ENCODE peak calls at places on chromosomes 7 and 10, in nine cellular contexts. One of them, this sample, is unnamed.
A peak's percentile ranks its signal among the peaks of the same experiment; 100 is the strongest.

GRCh38 chr10:130954326-130954905 is 357.1 kb downstream of the TCERG1L start:
- DNase-seq in colonic mucosa: no peak
- DNase-seq in astrocyte of the spinal cord: no peak
- DNase-seq in AG09319: no peak
- DNase-seq in CD8-positive, alpha-beta T cell: no peak
- DNase-seq in kidney epithelial cell: no peak
- DNase-seq in endothelial cell: no peak
- DNase-seq in AG09309: no peak
- DNase-seq in upper lobe of right lung: no peak
- DNase-seq in this sample: no peak

GRCh38 chr10:91054325-91054724 is 133.4 kb upstream of the ANKRD1 start:
- DNase-seq in kidney epithelial cell: peak; percentile 19
- DNase-seq in endothelial cell: no peak
- DNase-seq in colonic mucosa: no peak
- DNase-seq in AG09319: no peak
- DNase-seq in AG09309: no peak
- DNase-seq in CD8-positive, alpha-beta T cell: no peak
- DNase-seq in upper lobe of right lung: no peak
- DNase-seq in astrocyte of the spinal cord: no peak
- DNase-seq in this sample: no peak

GRCh38 chr7:118877187-118877586 is 652.7 kb downstream of the ANKRD7 start:
- DNase-seq in AG09319: no peak
- DNase-seq in upper lobe of right lung: no peak
- DNase-seq in colonic mucosa: no peak
- DNase-seq in kidney epithelial cell: no peak
- DNase-seq in CD8-positive, alpha-beta T cell: no peak
- DNase-seq in astrocyte of the spinal cord: no peak
- DNase-seq in AG09309: no peak
- DNase-seq in endothelial cell: no peak
- DNase-seq in this sample: no peak

GRCh38 chr7:130070900-130071622 is 727 bp downstream of the KLHDC10 start:
- DNase-seq in upper lobe of right lung: no peak
- DNase-seq in kidney epithelial cell: no peak
- DNase-seq in CD8-positive, alpha-beta T cell: no peak
- DNase-seq in astrocyte of the spinal cord: no peak
- DNase-seq in colonic mucosa: peak; percentile 27
- DNase-seq in AG09319: no peak
- DNase-seq in AG09309: no peak
- DNase-seq in endothelial cell: no peak
- DNase-seq in this sample: peak; percentile 16

GRCh38 chr10:26197248-26197647 is 19.3 kb upstream of the GAD2 start:
- DNase-seq in kidney epithelial cell: no peak
- DNase-seq in CD8-positive, alpha-beta T cell: no peak
- DNase-seq in upper lobe of right lung: no peak
- DNase-seq in endothelial cell: no peak
- DNase-seq in AG09319: no peak
- DNase-seq in astrocyte of the spinal cord: no peak
- DNase-seq in colonic mucosa: no peak
- DNase-seq in AG09309: no peak
- DNase-seq in this sample: no peak

GRCh38 chr10:62186999-62187695 is 81.5 kb downstream of the RTKN2 start:
- DNase-seq in colonic mucosa: no peak
- DNase-seq in AG09319: no peak
- DNase-seq in upper lobe of right lung: no peak
- DNase-seq in AG09309: no peak
- DNase-seq in kidney epithelial cell: no peak
- DNase-seq in CD8-positive, alpha-beta T cell: no peak
- DNase-seq in endothelial cell: no peak
- DNase-seq in astrocyte of the spinal cord: no peak
- DNase-seq in this sample: no peak

GRCh38 chr10:79093658-79094411 is 25.1 kb downstream of the ZMIZ1 start:
- DNase-seq in AG09319: no peak
- DNase-seq in kidney epithelial cell: no peak
- DNase-seq in CD8-positive, alpha-beta T cell: no peak
- DNase-seq in AG09309: no peak
- DNase-seq in colonic mucosa: peak; percentile 94
- DNase-seq in upper lobe of right lung: no peak
- DNase-seq in astrocyte of the spinal cord: peak; percentile 58
- DNase-seq in endothelial cell: no peak
- DNase-seq in this sample: no peak

GRCh38 chr7:7237978-7238267 is 55.6 kb downstream of the C1GALT1 start:
- DNase-seq in CD8-positive, alpha-beta T cell: no peak
- DNase-seq in kidney epithelial cell: no peak
- DNase-seq in AG09319: no peak
- DNase-seq in astrocyte of the spinal cord: no peak
- DNase-seq in upper lobe of right lung: no peak
- DNase-seq in endothelial cell: no peak
- DNase-seq in colonic mucosa: no peak
- DNase-seq in AG09309: no peak
- DNase-seq in this sample: no peak

GRCh38 chr10:71025535-71025934 is 137.2 kb upstream of the PCBD1 start:
- DNase-seq in AG09309: no peak
- DNase-seq in endothelial cell: no peak
- DNase-seq in upper lobe of right lung: no peak
- DNase-seq in colonic mucosa: no peak
- DNase-seq in AG09319: no peak
- DNase-seq in astrocyte of the spinal cord: no peak
- DNase-seq in CD8-positive, alpha-beta T cell: no peak
- DNase-seq in kidney epithelial cell: no peak
- DNase-seq in this sample: no peak

GRCh38 chr10:58641095-58641531 is 128.4 kb downstream of the BICC1 start:
- DNase-seq in CD8-positive, alpha-beta T cell: no peak
- DNase-seq in upper lobe of right lung: no peak
- DNase-seq in endothelial cell: no peak
- DNase-seq in astrocyte of the spinal cord: peak; percentile 97
- DNase-seq in kidney epithelial cell: peak; percentile 74
- DNase-seq in AG09309: peak; percentile 99
- DNase-seq in colonic mucosa: no peak
- DNase-seq in AG09319: peak; percentile 96
- DNase-seq in this sample: no peak
- TF ChIP-seq CTCF in CD8-positive, alpha-beta T cell: no peak
- TF ChIP-seq CTCF in upper lobe of right lung: no peak
- TF ChIP-seq CTCF in endothelial cell: no peak
- TF ChIP-seq CTCF in astrocyte of the spinal cord: no peak
- TF ChIP-seq CTCF in kidney epithelial cell: peak; percentile 34
- TF ChIP-seq CTCF in AG09309: peak; percentile 36
- TF ChIP-seq CTCF in colonic mucosa: no peak
- TF ChIP-seq CTCF in AG09319: peak; percentile 16
- TF ChIP-seq CTCF in this sample: no peak

GRCh38 chr7:54877683-54878082 is 118.7 kb upstream of the SEC61G start:
- DNase-seq in AG09319: no peak
- DNase-seq in endothelial cell: no peak
- DNase-seq in upper lobe of right lung: no peak
- DNase-seq in astrocyte of the spinal cord: no peak
- DNase-seq in AG09309: no peak
- DNase-seq in CD8-positive, alpha-beta T cell: no peak
- DNase-seq in kidney epithelial cell: no peak
- DNase-seq in colonic mucosa: no peak
- DNase-seq in this sample: no peak
- TF ChIP-seq CTCF in AG09319: no peak
- TF ChIP-seq CTCF in endothelial cell: no peak
- TF ChIP-seq CTCF in upper lobe of right lung: peak; percentile 22
- TF ChIP-seq CTCF in astrocyte of the spinal cord: no peak
- TF ChIP-seq CTCF in AG09309: peak; percentile 19
- TF ChIP-seq CTCF in CD8-positive, alpha-beta T cell: no peak
- TF ChIP-seq CTCF in kidney epithelial cell: no peak
- TF ChIP-seq CTCF in colonic mucosa: no peak
- TF ChIP-seq CTCF in this sample: no peak

DNA sequence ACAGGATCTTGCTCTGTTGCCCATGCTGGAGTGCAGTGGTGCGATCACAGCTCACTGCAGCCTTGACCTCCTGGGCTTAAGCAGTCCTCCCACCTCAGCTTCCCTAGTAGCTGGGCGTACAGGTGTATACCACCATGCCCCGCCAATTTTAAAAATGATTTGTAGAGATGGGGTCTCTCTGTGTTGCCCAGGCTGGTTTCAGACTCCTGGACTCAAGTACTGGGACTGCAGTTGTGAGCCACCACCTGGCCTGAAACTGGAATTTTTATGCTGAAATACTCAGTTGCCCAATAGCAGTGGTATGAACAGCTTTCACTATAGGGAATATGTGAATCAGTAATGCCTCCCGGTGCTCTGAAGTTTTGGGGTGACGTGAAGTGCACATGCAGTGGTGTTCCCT is 7.6 kb downstream of the ZRANB1 start:
- DNase-seq in endothelial cell: no peak
- DNase-seq in AG09309: peak; percentile 10
- DNase-seq in kidney epithelial cell: no peak
- DNase-seq in upper lobe of right lung: no peak
- DNase-seq in AG09319: no peak
- DNase-seq in CD8-positive, alpha-beta T cell: no peak
- DNase-seq in colonic mucosa: no peak
- DNase-seq in astrocyte of the spinal cord: no peak
- DNase-seq in this sample: no peak
- TF ChIP-seq CTCF in endothelial cell: no peak
- TF ChIP-seq CTCF in AG09309: no peak
- TF ChIP-seq CTCF in kidney epithelial cell: no peak
- TF ChIP-seq CTCF in upper lobe of right lung: no peak
- TF ChIP-seq CTCF in AG09319: no peak
- TF ChIP-seq CTCF in CD8-positive, alpha-beta T cell: no peak
- TF ChIP-seq CTCF in colonic mucosa: no peak
- TF ChIP-seq CTCF in astrocyte of the spinal cord: no peak
- TF ChIP-seq CTCF in this sample: no peak

DNA sequence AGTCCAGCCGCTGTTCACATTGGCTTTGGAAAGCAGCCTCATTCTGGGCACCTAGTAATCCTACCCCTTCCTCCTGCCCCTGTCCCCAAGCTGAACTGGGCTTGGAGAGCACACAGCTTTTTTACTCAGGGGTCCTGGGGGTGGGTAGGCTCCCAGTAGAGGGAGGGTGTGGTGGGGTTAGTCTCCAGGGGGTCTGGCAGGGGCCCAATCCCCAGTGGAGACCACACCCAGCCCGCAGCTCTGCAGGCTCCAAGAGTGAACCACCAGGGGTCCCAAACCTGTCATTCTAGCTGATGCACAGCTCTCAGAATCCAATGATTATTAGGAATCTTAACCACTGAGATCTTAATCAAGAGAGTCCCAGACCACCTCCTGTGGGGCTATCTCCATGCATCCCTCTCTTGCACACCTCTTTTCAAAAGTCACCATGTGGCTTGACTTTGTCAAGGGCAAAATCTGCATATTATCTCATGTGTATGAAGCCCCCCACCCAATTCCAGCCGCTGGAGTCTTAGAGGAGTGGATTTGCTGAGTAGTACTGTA is 2.7 kb downstream of the HOXA11 start:
- DNase-seq in upper lobe of right lung: no peak
- DNase-seq in astrocyte of the spinal cord: no peak
- DNase-seq in AG09309: no peak
- DNase-seq in endothelial cell: no peak
- DNase-seq in CD8-positive, alpha-beta T cell: no peak
- DNase-seq in kidney epithelial cell: no peak
- DNase-seq in colonic mucosa: no peak
- DNase-seq in AG09319: no peak
- DNase-seq in this sample: no peak
- TF ChIP-seq CTCF in upper lobe of right lung: no peak
- TF ChIP-seq CTCF in astrocyte of the spinal cord: no peak
- TF ChIP-seq CTCF in AG09309: no peak
- TF ChIP-seq CTCF in endothelial cell: no peak
- TF ChIP-seq CTCF in CD8-positive, alpha-beta T cell: no peak
- TF ChIP-seq CTCF in kidney epithelial cell: peak; percentile 36
- TF ChIP-seq CTCF in colonic mucosa: no peak
- TF ChIP-seq CTCF in AG09319: no peak
- TF ChIP-seq CTCF in this sample: no peak

GRCh38 chr10:23656735-23657134 is 217.9 kb downstream of the OTUD1 start:
- DNase-seq in colonic mucosa: no peak
- DNase-seq in astrocyte of the spinal cord: no peak
- DNase-seq in upper lobe of right lung: no peak
- DNase-seq in AG09319: no peak
- DNase-seq in AG09309: no peak
- DNase-seq in kidney epithelial cell: peak; percentile 4
- DNase-seq in CD8-positive, alpha-beta T cell: no peak
- DNase-seq in endothelial cell: peak; percentile 29
- DNase-seq in this sample: no peak
- TF ChIP-seq CTCF in colonic mucosa: no peak
- TF ChIP-seq CTCF in astrocyte of the spinal cord: no peak
- TF ChIP-seq CTCF in upper lobe of right lung: peak; percentile 50
- TF ChIP-seq CTCF in AG09319: peak; percentile 88
- TF ChIP-seq CTCF in AG09309: no peak
- TF ChIP-seq CTCF in kidney epithelial cell: peak; percentile 76
- TF ChIP-seq CTCF in CD8-positive, alpha-beta T cell: peak; percentile 35
- TF ChIP-seq CTCF in endothelial cell: peak; percentile 74
- TF ChIP-seq CTCF in this sample: no peak

This sample was measured in GM13977.